ENCODE peak calls at places on chromosomes 6 and 20, in five cellular contexts. One of them, this sample, is unnamed.

GRCh38 chr20:19019734-19020364 is 192.6 kb upstream of the SLC24A3 start:
- DNase-seq in MCF 10A: no peak
- DNase-seq in stimulated activated naive CD8-positive, alpha-beta T cell treated with anti-CD3 and anti-CD28 coated beads, Interleukin-15, Interleukin-2, amounts not matched to agents 100 U/mL and 50 U/mL, for 24 hours: no peak
- DNase-seq in DMS79: no peak
- DNase-seq in Panc1: no peak
- DNase-seq in this sample: peak

GRCh38 chr20:15854871-15855270 is 718.4 kb downstream of the KIF16B start:
- DNase-seq in stimulated activated naive CD8-positive, alpha-beta T cell treated with anti-CD3 and anti-CD28 coated beads, Interleukin-15, Interleukin-2, amounts not matched to agents 100 U/mL and 50 U/mL, for 24 hours: no peak
- DNase-seq in MCF 10A: no peak
- DNase-seq in Panc1: no peak
- DNase-seq in DMS79: no peak
- DNase-seq in this sample: no peak

GRCh38 chr20:13397300-13397724 is 176.2 kb downstream of the ISM1 start:
- DNase-seq in Panc1: no peak
- DNase-seq in MCF 10A: no peak
- DNase-seq in DMS79: no peak
- DNase-seq in stimulated activated naive CD8-positive, alpha-beta T cell treated with anti-CD3 and anti-CD28 coated beads, Interleukin-15, Interleukin-2, amounts not matched to agents 100 U/mL and 50 U/mL, for 24 hours: no peak
- DNase-seq in this sample: no peak

GRCh38 chr6:106477790-106478189 is 117.3 kb downstream of the CRYBG1 start:
- DNase-seq in Panc1: no peak
- DNase-seq in DMS79: no peak
- DNase-seq in stimulated activated naive CD8-positive, alpha-beta T cell treated with anti-CD3 and anti-CD28 coated beads, Interleukin-15, Interleukin-2, amounts not matched to agents 100 U/mL and 50 U/mL, for 24 hours: no peak
- DNase-seq in MCF 10A: peak
- DNase-seq in this sample: no peak

GRCh38 chr6:46490425-46491200 is 636 bp downstream of the RCAN2 start:
- DNase-seq in MCF 10A: peak
- DNase-seq in Panc1: no peak
- DNase-seq in DMS79: no peak
- DNase-seq in stimulated activated naive CD8-positive, alpha-beta T cell treated with anti-CD3 and anti-CD28 coated beads, Interleukin-15, Interleukin-2, amounts not matched to agents 100 U/mL and 50 U/mL, for 24 hours: no peak
- DNase-seq in this sample: peak

GRCh38 chr6:96923871-96924493 is 546 bp upstream of the KLHL32 start:
- DNase-seq in stimulated activated naive CD8-positive, alpha-beta T cell treated with anti-CD3 and anti-CD28 coated beads, Interleukin-15, Interleukin-2, amounts not matched to agents 100 U/mL and 50 U/mL, for 24 hours: no peak
- DNase-seq in MCF 10A: no peak
- DNase-seq in Panc1: no peak
- DNase-seq in DMS79: peak
- DNase-seq in this sample: no peak

GRCh38 chr6:15417811-15418210 is 171.9 kb downstream of the JARID2 start:
- DNase-seq in DMS79: no peak
- DNase-seq in stimulated activated naive CD8-positive, alpha-beta T cell treated with anti-CD3 and anti-CD28 coated beads, Interleukin-15, Interleukin-2, amounts not matched to agents 100 U/mL and 50 U/mL, for 24 hours: peak
- DNase-seq in Panc1: no peak
- DNase-seq in MCF 10A: peak
- DNase-seq in this sample: no peak

GRCh38 chr6:159693894-159694545 is 979 bp upstream of the SOD2 start:
- DNase-seq in stimulated activated naive CD8-positive, alpha-beta T cell treated with anti-CD3 and anti-CD28 coated beads, Interleukin-15, Interleukin-2, amounts not matched to agents 100 U/mL and 50 U/mL, for 24 hours: no peak
- DNase-seq in MCF 10A: peak
- DNase-seq in DMS79: peak
- DNase-seq in Panc1: no peak
- DNase-seq in this sample: peak

GRCh38 chr6:119110601-119111548 is 32.4 kb upstream of the FAM184A start:
- DNase-seq in DMS79: peak
- DNase-seq in MCF 10A: peak
- DNase-seq in Panc1: peak
- DNase-seq in stimulated activated naive CD8-positive, alpha-beta T cell treated with anti-CD3 and anti-CD28 coated beads, Interleukin-15, Interleukin-2, amounts not matched to agents 100 U/mL and 50 U/mL, for 24 hours: peak
- DNase-seq in this sample: peak

GRCh38 chr6:13924146-13924948 is 405 bp upstream of the RNF182 start:
- DNase-seq in Panc1: no peak
- DNase-seq in MCF 10A: peak
- DNase-seq in DMS79: peak
- DNase-seq in stimulated activated naive CD8-positive, alpha-beta T cell treated with anti-CD3 and anti-CD28 coated beads, Interleukin-15, Interleukin-2, amounts not matched to agents 100 U/mL and 50 U/mL, for 24 hours: peak
- DNase-seq in this sample: no peak

GRCh38 chr6:166444446-166444845 is 61.7 kb upstream of the MPC1 start:
- DNase-seq in Panc1: no peak
- DNase-seq in DMS79: no peak
- DNase-seq in MCF 10A: no peak
- DNase-seq in stimulated activated naive CD8-positive, alpha-beta T cell treated with anti-CD3 and anti-CD28 coated beads, Interleukin-15, Interleukin-2, amounts not matched to agents 100 U/mL and 50 U/mL, for 24 hours: no peak
- DNase-seq in this sample: no peak

GRCh38 chr6:155186052-155186658 is 77.7 kb upstream of the CLDN20 start:
- DNase-seq in stimulated activated naive CD8-positive, alpha-beta T cell treated with anti-CD3 and anti-CD28 coated beads, Interleukin-15, Interleukin-2, amounts not matched to agents 100 U/mL and 50 U/mL, for 24 hours: peak
- DNase-seq in DMS79: no peak
- DNase-seq in MCF 10A: peak
- DNase-seq in Panc1: no peak
- DNase-seq in this sample: no peak

GRCh38 chr6:46983007-46983411 is 59.1 kb downstream of the ADGRF1 start:
- DNase-seq in Panc1: peak
- DNase-seq in MCF 10A: no peak
- DNase-seq in stimulated activated naive CD8-positive, alpha-beta T cell treated with anti-CD3 and anti-CD28 coated beads, Interleukin-15, Interleukin-2, amounts not matched to agents 100 U/mL and 50 U/mL, for 24 hours: no peak
- DNase-seq in DMS79: peak
- DNase-seq in this sample: no peak

GRCh38 chr20:17837179-17837578 is 131.4 kb downstream of the SNX5 start:
- DNase-seq in MCF 10A: no peak
- DNase-seq in Panc1: no peak
- DNase-seq in stimulated activated naive CD8-positive, alpha-beta T cell treated with anti-CD3 and anti-CD28 coated beads, Interleukin-15, Interleukin-2, amounts not matched to agents 100 U/mL and 50 U/mL, for 24 hours: no peak
- DNase-seq in DMS79: no peak
- DNase-seq in this sample: no peak

GRCh38 chr6:38387994-38388393 is 251.7 kb downstream of the BTBD9 start:
- DNase-seq in DMS79: no peak
- DNase-seq in Panc1: no peak
- DNase-seq in stimulated activated naive CD8-positive, alpha-beta T cell treated with anti-CD3 and anti-CD28 coated beads, Interleukin-15, Interleukin-2, amounts not matched to agents 100 U/mL and 50 U/mL, for 24 hours: no peak
- DNase-seq in MCF 10A: no peak
- DNase-seq in this sample: no peak

GRCh38 chr6:137351890-137352289 is 132.7 kb upstream of the IFNGR1 start:
- DNase-seq in Panc1: no peak
- DNase-seq in DMS79: no peak
- DNase-seq in MCF 10A: no peak
- DNase-seq in stimulated activated naive CD8-positive, alpha-beta T cell treated with anti-CD3 and anti-CD28 coated beads, Interleukin-15, Interleukin-2, amounts not matched to agents 100 U/mL and 50 U/mL, for 24 hours: no peak
- DNase-seq in this sample: no peak

GRCh38 chr20:1696521-1697209 is 39.1 kb upstream of the SIRPG start:
- DNase-seq in stimulated activated naive CD8-positive, alpha-beta T cell treated with anti-CD3 and anti-CD28 coated beads, Interleukin-15, Interleukin-2, amounts not matched to agents 100 U/mL and 50 U/mL, for 24 hours: no peak
- DNase-seq in DMS79: no peak
- DNase-seq in Panc1: no peak
- DNase-seq in MCF 10A: no peak
- DNase-seq in this sample: no peak

GRCh38 chr6:55882731-55883595 is 7.6 kb upstream of the BMP5 start:
- DNase-seq in DMS79: no peak
- DNase-seq in Panc1: peak
- DNase-seq in stimulated activated naive CD8-positive, alpha-beta T cell treated with anti-CD3 and anti-CD28 coated beads, Interleukin-15, Interleukin-2, amounts not matched to agents 100 U/mL and 50 U/mL, for 24 hours: no peak
- DNase-seq in MCF 10A: peak
- DNase-seq in this sample: no peak

GRCh38 chr6:165821754-165822153 is 158.7 kb upstream of the PDE10A start:
- DNase-seq in MCF 10A: peak
- DNase-seq in stimulated activated naive CD8-positive, alpha-beta T cell treated with anti-CD3 and anti-CD28 coated beads, Interleukin-15, Interleukin-2, amounts not matched to agents 100 U/mL and 50 U/mL, for 24 hours: no peak
- DNase-seq in DMS79: no peak
- DNase-seq in Panc1: no peak
- DNase-seq in this sample: no peak

GRCh38 chr6:163963205-163964120 is 548.9 kb downstream of the QKI start:
- DNase-seq in DMS79: no peak
- DNase-seq in Panc1: no peak
- DNase-seq in MCF 10A: no peak
- DNase-seq in stimulated activated naive CD8-positive, alpha-beta T cell treated with anti-CD3 and anti-CD28 coated beads, Interleukin-15, Interleukin-2, amounts not matched to agents 100 U/mL and 50 U/mL, for 24 hours: no peak
- DNase-seq in this sample: no peak

GRCh38 chr6:75397806-75398465 is 95.7 kb downstream of the FILIP1 start:
- DNase-seq in MCF 10A: peak
- DNase-seq in DMS79: no peak
- DNase-seq in Panc1: no peak
- DNase-seq in stimulated activated naive CD8-positive, alpha-beta T cell treated with anti-CD3 and anti-CD28 coated beads, Interleukin-15, Interleukin-2, amounts not matched to agents 100 U/mL and 50 U/mL, for 24 hours: no peak
- DNase-seq in this sample: no peak

This sample was measured in ureter.